ENCODE peak calls at places on chromosomes 3 and 15, in nine cellular contexts. X, K, P, Z, J, H, U, A and W are unnamed samples.

GRCh38 chr15:62940755-62941361 is 101.7 kb upstream of the TPM1 start:
- DNase-seq in X (peak; percentile 87), K (no peak), P (peak; percentile 25), Z (no peak), J (peak; percentile 48), H (peak; percentile 79), U (peak; percentile 37), A (peak; percentile 89), W (peak; percentile 93)

GRCh38 chr15:82178061-82178460 is 84.5 kb downstream of the EFL1 start:
- DNase-seq in X (no peak), K (no peak), P (no peak), Z (no peak), J (no peak), H (no peak), U (no peak), A (no peak), W (no peak)

GRCh38 chr15:66751579-66751978 is 49.5 kb downstream of the SMAD6 start:
- DNase-seq in X (no peak), K (no peak), P (no peak), Z (no peak), J (no peak), H (no peak), U (no peak), A (no peak), W (no peak)

GRCh38 chr15:86139828-86140227 is 60.2 kb downstream of the AGBL1 start:
- DNase-seq in X (no peak), K (peak; percentile 89), P (no peak), Z (no peak), J (no peak), H (no peak), U (no peak), A (no peak), W (no peak)

GRCh38 chr3:143952569-143953069 is 19.0 kb upstream of the DIPK2A start:
- DNase-seq in X (no peak), K (no peak), P (no peak), Z (no peak), J (no peak), H (no peak), U (no peak), A (no peak), W (no peak)

GRCh38 chr3:158108596-158108995 is 1.3 kb upstream of the RSRC1 start:
- DNase-seq in X (no peak), K (no peak), P (no peak), Z (no peak), J (no peak), H (no peak), U (no peak), A (no peak), W (no peak)

GRCh38 chr15:85771781-85772445 is 22.8 kb downstream of the KLHL25 start:
- DNase-seq in X (peak; percentile 46), K (no peak), P (peak; percentile 62), Z (no peak), J (no peak), H (peak; percentile 52), U (peak; percentile 75), A (no peak), W (peak; percentile 88)

GRCh38 chr3:99620976-99621375 is 17.4 kb upstream of the COL8A1 start:
- DNase-seq in X (no peak), K (no peak), P (peak; percentile 21), Z (no peak), J (no peak), H (no peak), U (no peak), A (no peak), W (no peak)

GRCh38 chr3:186452517-186452916 is 90.5 kb upstream of the DGKG start:
- DNase-seq in X (no peak), K (no peak), P (no peak), Z (no peak), J (no peak), H (no peak), U (no peak), A (no peak), W (no peak)

GRCh38 chr3:116445291-116445841 is at the start of gene LSAMP:
- DNase-seq in X (no peak), K (peak; percentile 82), P (no peak), Z (peak; percentile 39), J (no peak), H (peak; percentile 20), U (no peak), A (no peak), W (no peak)

GRCh38 chr3:43178891-43179366 is 73.0 kb upstream of the POMGNT2 start:
- DNase-seq in X (no peak), K (peak; percentile 20), P (peak; percentile 83), Z (no peak), J (peak; percentile 47), H (no peak), U (no peak), A (no peak), W (no peak)

GRCh38 chr3:107271787-107272387 is 105.4 kb upstream of the CCDC54 start:
- DNase-seq in X (no peak), K (no peak), P (peak; percentile 36), Z (peak; percentile 26), J (no peak), H (no peak), U (no peak), A (no peak), W (no peak)

GRCh38 chr15:79919749-79920511 is 23.1 kb upstream of the MTHFS start:
- DNase-seq in X (no peak), K (peak; percentile 84), P (no peak), Z (no peak), J (no peak), H (no peak), U (no peak), A (no peak), W (no peak)

GRCh38 chr15:79923515-79924169 is 26.8 kb upstream of the MTHFS start:
- DNase-seq in X (peak; percentile 69), K (peak; percentile 100), P (peak; percentile 93), Z (peak; percentile 99), J (peak; percentile 98), H (peak; percentile 94), U (peak; percentile 96), A (peak; percentile 97), W (peak; percentile 89)

GRCh38 chr15:79923068-79923514 is 26.3 kb upstream of the MTHFS start:
- DNase-seq in X (peak; percentile 13), K (peak; percentile 87), P (peak; percentile 49), Z (peak; percentile 79), J (peak; percentile 62), H (peak; percentile 70), U (peak; percentile 73), A (peak; percentile 83), W (peak; percentile 79)

GRCh38 chr15:79922512-79923067 is 25.8 kb upstream of the MTHFS start:
- DNase-seq in X (no peak), K (no peak), P (no peak), Z (no peak), J (no peak), H (no peak), U (no peak), A (no peak), W (no peak)

DNA sequence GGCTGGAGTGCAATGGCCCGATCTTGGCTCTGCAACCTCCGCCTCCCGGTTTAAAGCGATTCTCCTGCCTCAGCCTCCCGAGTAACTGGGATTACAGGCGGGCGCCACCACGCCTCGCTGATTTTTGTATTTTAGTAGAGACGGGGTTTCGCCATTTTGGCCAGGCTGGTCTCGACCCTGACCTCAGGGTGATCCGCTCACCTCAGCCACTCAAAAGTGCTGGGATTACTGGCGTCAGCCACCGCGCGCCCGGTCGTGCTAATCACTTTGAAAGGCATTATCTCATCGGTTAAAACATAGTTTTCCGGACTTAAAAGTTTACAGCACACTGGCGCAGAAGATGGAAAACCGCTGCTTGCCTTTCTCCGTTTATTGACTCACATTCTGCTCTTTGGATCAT is 27.6 kb upstream of the MTHFS start:
- DNase-seq in X (no peak), K (no peak), P (no peak), Z (no peak), J (peak; percentile 25), H (no peak), U (no peak), A (no peak), W (no peak)
- H3K4me1 ChIP-seq in X (peaks cover 10% of the 10 kb centered on the region), K (no peaks in the 10 kb centered on the region), P (peaks cover 10% of the 10 kb centered on the region), Z (peaks cover 4% of the 10 kb centered on the region), J (peaks cover 17% of the 10 kb centered on the region), H (peaks cover 6% of the 10 kb centered on the region), U (no peaks in the 10 kb centered on the region), A (peaks cover 5% of the 10 kb centered on the region), W (peaks cover 6% of the 10 kb centered on the region)

GRCh38 chr15:57218826-57219576 is 157.3 kb upstream of the CGNL1 start:
- DNase-seq in X (no peak), K (peak; percentile 57), P (peak; percentile 56), Z (peak; percentile 44), J (no peak), H (no peak), U (no peak), A (no peak), W (no peak)
- H3K27ac ChIP-seq in X (peak overlapping the region; percentile 39), K (peak overlapping the region; percentile 89), P (no peak overlapping the region), Z (peak overlapping the region; percentile 7), J (no peak overlapping the region), H (no peak overlapping the region), U (no peak overlapping the region), A (peak overlapping the region; percentile 9), W (no peak overlapping the region)

DNA sequence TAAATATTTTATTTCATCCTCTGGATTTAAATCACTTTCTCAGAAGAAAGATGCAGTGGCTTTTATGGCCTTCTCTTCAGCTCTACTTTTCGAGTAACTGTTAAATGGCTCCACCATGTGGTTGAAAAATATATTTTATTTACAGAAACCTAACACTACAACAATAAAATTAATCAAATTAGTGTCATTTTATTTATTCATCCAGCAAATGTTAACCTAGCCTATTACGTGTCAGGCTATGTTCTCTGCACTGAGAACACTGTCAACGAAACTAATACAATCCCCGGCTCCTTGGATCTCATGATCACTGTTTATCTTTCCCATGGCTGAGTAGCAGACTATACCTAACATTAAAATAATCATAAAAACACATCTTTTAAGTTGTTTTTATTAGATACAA is 148.0 kb upstream of the OSTN start:
- DNase-seq in X (no peak), K (no peak), P (peak; percentile 27), Z (peak; percentile 50), J (no peak), H (no peak), U (no peak), A (no peak), W (no peak)
- TF ChIP-seq CTCF in X (peak; percentile 17), K (peak; percentile 83), P (peak; percentile 9), Z (peak; percentile 39), J (peak; percentile 67), H (peak; percentile 61), U (no peak), A (peak; percentile 54), W (peak; percentile 35)

GRCh38 chr3:50246517-50246954 is 10.5 kb downstream of the GNAI2 start:
- DNase-seq in X (no peak), K (peak; percentile 87), P (peak; percentile 78), Z (no peak), J (no peak), H (peak; percentile 45), U (no peak), A (no peak), W (no peak)

GRCh38 chr3:50249459-50249858 is 13.5 kb downstream of the GNAI2 start:
- DNase-seq in X (no peak), K (no peak), P (no peak), Z (no peak), J (no peak), H (no peak), U (no peak), A (no peak), W (no peak)

GRCh38 chr3:50248387-50248786 is 12.4 kb downstream of the GNAI2 start:
- DNase-seq in X (no peak), K (no peak), P (peak; percentile 77), Z (no peak), J (no peak), H (peak; percentile 65), U (no peak), A (peak; percentile 78), W (peak; percentile 80)

GRCh38 chr3:50251220-50251619 is 15.2 kb downstream of the GNAI2 start:
- DNase-seq in X (no peak), K (no peak), P (peak; percentile 65), Z (no peak), J (no peak), H (no peak), U (no peak), A (no peak), W (no peak)

GRCh38 chr3:50250514-50250913 is 14.5 kb downstream of the GNAI2 start:
- DNase-seq in X (no peak), K (no peak), P (no peak), Z (no peak), J (no peak), H (no peak), U (no peak), A (no peak), W (no peak)
- H3K4me1 ChIP-seq in X (peaks cover 60% of the 10 kb centered on the region), K (peaks cover 4% of the 10 kb centered on the region), P (peaks cover 88% of the 10 kb centered on the region), Z (peaks cover 10% of the 10 kb centered on the region), J (peaks cover 31% of the 10 kb centered on the region), H (peaks cover 98% of the 10 kb centered on the region), U (no peaks in the 10 kb centered on the region), A (peaks cover 92% of the 10 kb centered on the region), W (peaks cover 61% of the 10 kb centered on the region)